ENCODE peak calls at places on chromosomes 13 and 19, in seven cellular contexts. O is ecto neural progenitor cell; U is activated naive CD4-positive, alpha-beta T cell treated with anti-CD3 and anti-CD28 coated beads, Interleukin-2, amount 50 U/mL, for 16 hours; W is amniotic stem cell; V is D341Med; N is fibroblast of the aortic adventitia; Z is OCI-LY7. Y is an unnamed sample.

GRCh38 chr13:110351636-110352420 is 44.7 kb downstream of the COL4A2 start:
- DNase-seq in W (no peak), U (no peak), N (no peak), O (no peak), V (no peak), Z (no peak), Y (no peak)

GRCh38 chr19:1154731-1155351 is 19.2 kb downstream of the SBNO2 start:
- DNase-seq in W (peak), Z (no peak), U (no peak), O (no peak), V (no peak), N (peak), Y (no peak)

GRCh38 chr19:37506387-37507166 is at the start of gene ZNF793:
- DNase-seq in Z (peak), W (no peak), U (peak), O (peak), V (peak), N (peak), Y (peak)

GRCh38 chr19:54388001-54388802 is 23.5 kb upstream of the LAIR1 start:
- DNase-seq in Z (peak), W (no peak), O (no peak), U (peak), N (no peak), V (no peak), Y (no peak)

GRCh38 chr19:57443121-57443696 is 8.1 kb downstream of the ZNF749 start:
- DNase-seq in Z (peak), U (no peak), W (no peak), V (no peak), O (no peak), N (no peak), Y (no peak)

GRCh38 chr13:87669379-87669978 is 1.7 kb upstream of the SLITRK5 start:
- DNase-seq in V (no peak), W (no peak), N (peak), O (no peak), U (no peak), Z (peak), Y (no peak)

GRCh38 chr13:112692586-112692985 is 2.7 kb downstream of the ATP11A start:
- DNase-seq in U (no peak), W (no peak), N (no peak), V (no peak), O (no peak), Z (no peak), Y (no peak)

GRCh38 chr13:81488021-81488420 is 1147.1 kb upstream of the SPRY2 start:
- DNase-seq in V (no peak), W (no peak), Z (no peak), N (no peak), U (no peak), O (no peak), Y (no peak)

GRCh38 chr19:14383898-14384669 is 2.8 kb downstream of the ADGRE5 start:
- DNase-seq in O (no peak), V (peak), U (peak), W (no peak), N (peak), Z (peak), Y (peak)

GRCh38 chr13:113646376-113646775 is 11.6 kb downstream of the ATP4B start:
- DNase-seq in V (no peak), N (no peak), O (no peak), Z (no peak), U (no peak), W (no peak), Y (peak)

GRCh38 chr19:8615813-8616596 is 5.5 kb upstream of the ADAMTS10 start:
- DNase-seq in O (peak), U (peak), W (no peak), N (peak), Z (peak), V (peak), Y (peak)

GRCh38 chr19:4088975-4089374 is 22.3 kb upstream of the ZBTB7A start:
- DNase-seq in Z (no peak), O (no peak), U (no peak), W (no peak), N (no peak), V (no peak), Y (no peak)